ENCODE peak calls at places on chromosomes 4 and X, in four cellular contexts. N is SJSA1; F is AML-193; E is activated naive CD4-positive, alpha-beta T cell treated with anti-CD3 and anti-CD28 coated beads for 36 hours. U is an unnamed sample.

GRCh38 chrX:109681475-109682081 is 51.5 kb downstream of the ACSL4 start:
- DNase-seq in F (no peak), N (no peak), E (no peak), U (no peak)

GRCh38 chrX:794311-794710 is 163.7 kb downstream of the SHOX start:
- DNase-seq in N (no peak), F (no peak), E (no peak), U (no peak)

GRCh38 chr4:76430519-76431388 is 4.3 kb upstream of the SHROOM3 start:
- DNase-seq in F (peak), N (peak), E (no peak), U (no peak)

GRCh38 chr4:7759221-7759620 is 180.4 kb downstream of the AFAP1 start:
- DNase-seq in F (no peak), N (no peak), E (peak), U (no peak)

GRCh38 chr4:8725071-8725841 is 132.7 kb downstream of the CPZ start:
- DNase-seq in F (no peak), E (no peak), N (no peak), U (no peak)

GRCh38 chr4:73608677-73609594 is 11.3 kb downstream of the RASSF6 start:
- DNase-seq in N (no peak), F (no peak), E (no peak), U (no peak)

GRCh38 chrX:113548308-113549015 is 707.8 kb upstream of the AMOT start:
- DNase-seq in F (no peak), N (no peak), E (no peak), U (no peak)

GRCh38 chr4:157221426-157221894 is 932 bp downstream of the GRIA2 start:
- DNase-seq in E (no peak), N (no peak), F (no peak), U (no peak)

GRCh38 chr4:146522862-146523205 is 1.1 kb upstream of the SLC10A7 start:
- DNase-seq in N (no peak), E (no peak), F (peak), U (no peak)

GRCh38 chr4:72767903-72768817 is 199.1 kb upstream of the ADAMTS3 start:
- DNase-seq in F (no peak), N (peak), E (no peak), U (no peak)

GRCh38 chrX:45381841-45382240 is 181.2 kb upstream of the DIPK2B start:
- DNase-seq in N (no peak), E (no peak), F (no peak), U (no peak)

GRCh38 chrX:107766470-107767140 is 9.0 kb downstream of the TSC22D3 start:
- DNase-seq in N (no peak), E (no peak), F (no peak), U (no peak)

GRCh38 chrX:153523269-153523668 is 5.8 kb downstream of the ATP2B3 start:
- DNase-seq in E (no peak), N (no peak), F (no peak), U (no peak)

GRCh38 chrX:41526925-41527324 is 79.8 kb downstream of the NYX start:
- DNase-seq in F (no peak), E (peak), N (peak), U (no peak)

GRCh38 chr4:188289531-188289930 is 150.3 kb downstream of the TRIML1 start:
- DNase-seq in E (no peak), F (no peak), N (no peak), U (no peak)

GRCh38 chr4:184887947-184888346 is 62.2 kb upstream of the ACSL1 start:
- DNase-seq in F (no peak), N (no peak), E (no peak), U (no peak)

GRCh38 chrX:154398668-154399526 is 720 bp downstream of the RPL10 start:
- DNase-seq in N (peak), E (peak), F (peak), U (peak)

GRCh38 chr4:72569719-72570235 is 756 bp upstream of the ADAMTS3 start:
- DNase-seq in F (no peak), E (no peak), N (peak), U (no peak)

GRCh38 chr4:52657317-52657629 is 1.8 kb downstream of the USP46 start:
- DNase-seq in E (no peak), F (no peak), N (no peak), U (no peak)

GRCh38 chr4:10403633-10404445 is 53.4 kb downstream of the ZNF518B start:
- DNase-seq in F (peak), N (no peak), E (peak), U (no peak)

GRCh38 chr4:99711657-99712056 is 54.0 kb upstream of the C4orf54 start:
- DNase-seq in E (no peak), F (no peak), N (no peak), U (no peak)

GRCh38 chr4:82046796-82047195 is 327.0 kb downstream of the HNRNPD start:
- DNase-seq in E (no peak), N (no peak), F (no peak), U (no peak)

GRCh38 chr4:186500721-186501304 is 54.6 kb downstream of the MTNR1A start:
- DNase-seq in N (no peak), F (no peak), E (no peak), U (no peak)

GRCh38 chr4:35182451-35182850 is 1061.9 kb downstream of the ARAP2 start:
- DNase-seq in F (no peak), N (no peak), E (no peak), U (no peak)

GRCh38 chrX:134416106-134416505 is 43.9 kb upstream of the HPRT1 start:
- DNase-seq in N (no peak), F (no peak), E (no peak), U (no peak)

GRCh38 chr4:162056947-162057346 is 106.9 kb downstream of the FSTL5 start:
- DNase-seq in N (no peak), F (no peak), E (no peak), U (no peak)

U was measured in HL-60.